ENCODE peak calls at places on chromosomes 4 and X, in four cellular contexts. One of them, this sample, is unnamed.

GRCh38 chr4:184424279-184424678 is 50.1 kb downstream of the IRF2 start:
- DNase-seq in mesenchymal stem cell: no peak
- DNase-seq in H1: no peak
- DNase-seq in neuronal stem cell: no peak
- DNase-seq in this sample: no peak

GRCh38 chrX:136210243-136210642 is 41.0 kb downstream of the MAP7D3 start:
- DNase-seq in mesenchymal stem cell: no peak
- DNase-seq in H1: no peak
- DNase-seq in neuronal stem cell: no peak
- DNase-seq in this sample: no peak

GRCh38 chr4:64643841-64644240 is 234.6 kb upstream of the TECRL start:
- DNase-seq in mesenchymal stem cell: no peak
- DNase-seq in H1: no peak
- DNase-seq in neuronal stem cell: no peak
- DNase-seq in this sample: no peak

GRCh38 chr4:15197005-15197404 is 194.7 kb downstream of the CPEB2 start:
- DNase-seq in mesenchymal stem cell: peak; percentile 50
- DNase-seq in H1: no peak
- DNase-seq in neuronal stem cell: peak; percentile 3
- DNase-seq in this sample: peak; percentile 53

GRCh38 chr4:14165253-14165942 is 537.9 kb upstream of the BOD1L1 start:
- DNase-seq in mesenchymal stem cell: no peak
- DNase-seq in H1: no peak
- DNase-seq in neuronal stem cell: no peak
- DNase-seq in this sample: no peak

GRCh38 chrX:120781416-120781815 is 94.2 kb downstream of the CT47B1 start:
- DNase-seq in mesenchymal stem cell: peak; percentile 35
- DNase-seq in H1: no peak
- DNase-seq in neuronal stem cell: no peak
- DNase-seq in this sample: no peak

GRCh38 chr4:149605601-149606378 is 209.9 kb downstream of the IQCM start:
- DNase-seq in mesenchymal stem cell: peak; percentile 9
- DNase-seq in H1: no peak
- DNase-seq in neuronal stem cell: no peak
- DNase-seq in this sample: no peak

GRCh38 chr4:43471950-43472349 is 579.4 kb downstream of the GRXCR1 start:
- DNase-seq in mesenchymal stem cell: no peak
- DNase-seq in H1: no peak
- DNase-seq in neuronal stem cell: no peak
- DNase-seq in this sample: no peak

GRCh38 chrX:119398587-119398973 is 556 bp upstream of the SLC25A43 start:
- DNase-seq in mesenchymal stem cell: peak; percentile 24
- DNase-seq in H1: no peak
- DNase-seq in neuronal stem cell: no peak
- DNase-seq in this sample: no peak

GRCh38 chrX:17519349-17519748 is 144.3 kb downstream of the NHS start:
- DNase-seq in mesenchymal stem cell: no peak
- DNase-seq in H1: no peak
- DNase-seq in neuronal stem cell: no peak
- DNase-seq in this sample: no peak

GRCh38 chr4:19678763-19679162 is 572.9 kb upstream of the SLIT2 start:
- DNase-seq in mesenchymal stem cell: peak; percentile 41
- DNase-seq in H1: no peak
- DNase-seq in neuronal stem cell: no peak
- DNase-seq in this sample: no peak

GRCh38 chr4:170090667-170091052 is 904 bp upstream of the AADAT start:
- DNase-seq in mesenchymal stem cell: peak; percentile 26
- DNase-seq in H1: no peak
- DNase-seq in neuronal stem cell: no peak
- DNase-seq in this sample: no peak

GRCh38 chrX:74343970-74344622 is 40.1 kb downstream of the ZCCHC13 start:
- DNase-seq in mesenchymal stem cell: peak; percentile 96
- DNase-seq in H1: peak; percentile 27
- DNase-seq in neuronal stem cell: peak; percentile 46
- DNase-seq in this sample: peak; percentile 85

GRCh38 chrX:24563291-24564010 is 83.7 kb downstream of the PCYT1B start:
- DNase-seq in mesenchymal stem cell: no peak
- DNase-seq in H1: no peak
- DNase-seq in neuronal stem cell: no peak
- DNase-seq in this sample: no peak

GRCh38 chr4:75718529-75718928 is 5.8 kb upstream of the USO1 start:
- DNase-seq in mesenchymal stem cell: no peak
- DNase-seq in H1: no peak
- DNase-seq in neuronal stem cell: no peak
- DNase-seq in this sample: no peak

GRCh38 chr4:97330915-97331314 is 812.4 kb downstream of the STPG2 start:
- DNase-seq in mesenchymal stem cell: no peak
- DNase-seq in H1: no peak
- DNase-seq in neuronal stem cell: no peak
- DNase-seq in this sample: no peak

GRCh38 chrX:9604111-9604907 is 139.5 kb downstream of the TBL1X start:
- DNase-seq in mesenchymal stem cell: no peak
- DNase-seq in H1: no peak
- DNase-seq in neuronal stem cell: no peak
- DNase-seq in this sample: no peak

GRCh38 chrX:120308959-120309872 is 2.0 kb downstream of the TMEM255A start:
- DNase-seq in mesenchymal stem cell: peak; percentile 47
- DNase-seq in H1: no peak
- DNase-seq in neuronal stem cell: peak; percentile 54
- DNase-seq in this sample: peak; percentile 81

GRCh38 chr4:96073446-96073845 is 233.6 kb downstream of the PDHA2 start:
- DNase-seq in mesenchymal stem cell: no peak
- DNase-seq in H1: no peak
- DNase-seq in neuronal stem cell: no peak
- DNase-seq in this sample: no peak

GRCh38 chrX:50088645-50089044 is 112.2 kb downstream of the AKAP4 start:
- DNase-seq in mesenchymal stem cell: no peak
- DNase-seq in H1: no peak
- DNase-seq in neuronal stem cell: no peak
- DNase-seq in this sample: no peak

GRCh38 chrX:12447448-12448154 is 309.3 kb downstream of the FRMPD4 start:
- DNase-seq in mesenchymal stem cell: peak; percentile 84
- DNase-seq in H1: no peak
- DNase-seq in neuronal stem cell: no peak
- DNase-seq in this sample: no peak

GRCh38 chr4:143185253-143186107 is 763 bp downstream of the USP38 start:
- DNase-seq in mesenchymal stem cell: peak; percentile 35
- DNase-seq in H1: no peak
- DNase-seq in neuronal stem cell: peak; percentile 23
- DNase-seq in this sample: peak; percentile 56

GRCh38 chrX:107826286-107827136 is 845 bp downstream of the MID2 start:
- DNase-seq in mesenchymal stem cell: peak; percentile 77
- DNase-seq in H1: no peak
- DNase-seq in neuronal stem cell: peak; percentile 36
- DNase-seq in this sample: peak; percentile 38

GRCh38 chr4:152956650-152957436 is 20.7 kb downstream of the FHDC1 start:
- DNase-seq in mesenchymal stem cell: peak; percentile 82
- DNase-seq in H1: no peak
- DNase-seq in neuronal stem cell: no peak
- DNase-seq in this sample: no peak

GRCh38 chrX:11665144-11666040 is at the start of gene ARHGAP6:
- DNase-seq in mesenchymal stem cell: peak; percentile 78
- DNase-seq in H1: no peak
- DNase-seq in neuronal stem cell: peak; percentile 36
- DNase-seq in this sample: peak; percentile 62

GRCh38 chrX:47574096-47574553 is 8.1 kb upstream of the TIMP1 start:
- DNase-seq in mesenchymal stem cell: peak; percentile 41
- DNase-seq in H1: no peak
- DNase-seq in neuronal stem cell: no peak
- DNase-seq in this sample: no peak

GRCh38 chr4:112589207-112589606 is 47.5 kb downstream of the ZGRF1 start:
- DNase-seq in mesenchymal stem cell: peak; percentile 43
- DNase-seq in H1: no peak
- DNase-seq in neuronal stem cell: no peak
- DNase-seq in this sample: no peak

GRCh38 chr4:113636877-113637276 is 124.7 kb downstream of the CAMK2D start:
- DNase-seq in mesenchymal stem cell: peak; percentile 44
- DNase-seq in H1: no peak
- DNase-seq in neuronal stem cell: no peak
- DNase-seq in this sample: no peak

GRCh38 chr4:3663791-3664190 is 102.4 kb upstream of the ADRA2C start:
- DNase-seq in mesenchymal stem cell: no peak
- DNase-seq in H1: no peak
- DNase-seq in neuronal stem cell: no peak
- DNase-seq in this sample: no peak

GRCh38 chrX:118644378-118644777 is 83.0 kb upstream of the IL13RA1 start:
- DNase-seq in mesenchymal stem cell: peak; percentile 48
- DNase-seq in H1: no peak
- DNase-seq in neuronal stem cell: no peak
- DNase-seq in this sample: no peak

GRCh38 chrX:10577863-10578262 is 42.5 kb downstream of the MID1 start:
- DNase-seq in mesenchymal stem cell: no peak
- DNase-seq in H1: no peak
- DNase-seq in neuronal stem cell: no peak
- DNase-seq in this sample: no peak

GRCh38 chrX:14032383-14032782 is 2.7 kb upstream of the GEMIN8 start:
- DNase-seq in mesenchymal stem cell: peak; percentile 47
- DNase-seq in H1: no peak
- DNase-seq in neuronal stem cell: peak; percentile 35
- DNase-seq in this sample: no peak

GRCh38 chrX:131907488-131908314 is 115.4 kb upstream of the STK26 start:
- DNase-seq in mesenchymal stem cell: no peak
- DNase-seq in H1: no peak
- DNase-seq in neuronal stem cell: no peak
- DNase-seq in this sample: peak; percentile 56

GRCh38 chr4:123403205-123403604 is 6.6 kb downstream of the SPRY1 start:
- DNase-seq in mesenchymal stem cell: no peak
- DNase-seq in H1: no peak
- DNase-seq in neuronal stem cell: no peak
- DNase-seq in this sample: no peak

GRCh38 chr4:123399638-123400358 is 3.2 kb downstream of the SPRY1 start:
- DNase-seq in mesenchymal stem cell: peak; percentile 48
- DNase-seq in H1: no peak
- DNase-seq in neuronal stem cell: no peak
- DNase-seq in this sample: no peak

GRCh38 chr4:123398151-123398802 is 1.7 kb downstream of the SPRY1 start:
- DNase-seq in mesenchymal stem cell: peak; percentile 69
- DNase-seq in H1: no peak
- DNase-seq in neuronal stem cell: peak; percentile 54
- DNase-seq in this sample: peak; percentile 65

GRCh38 chr4:123398803-123399637 is 2.4 kb downstream of the SPRY1 start:
- DNase-seq in mesenchymal stem cell: peak; percentile 87
- DNase-seq in H1: no peak
- DNase-seq in neuronal stem cell: peak; percentile 48
- DNase-seq in this sample: peak; percentile 45

DNA sequence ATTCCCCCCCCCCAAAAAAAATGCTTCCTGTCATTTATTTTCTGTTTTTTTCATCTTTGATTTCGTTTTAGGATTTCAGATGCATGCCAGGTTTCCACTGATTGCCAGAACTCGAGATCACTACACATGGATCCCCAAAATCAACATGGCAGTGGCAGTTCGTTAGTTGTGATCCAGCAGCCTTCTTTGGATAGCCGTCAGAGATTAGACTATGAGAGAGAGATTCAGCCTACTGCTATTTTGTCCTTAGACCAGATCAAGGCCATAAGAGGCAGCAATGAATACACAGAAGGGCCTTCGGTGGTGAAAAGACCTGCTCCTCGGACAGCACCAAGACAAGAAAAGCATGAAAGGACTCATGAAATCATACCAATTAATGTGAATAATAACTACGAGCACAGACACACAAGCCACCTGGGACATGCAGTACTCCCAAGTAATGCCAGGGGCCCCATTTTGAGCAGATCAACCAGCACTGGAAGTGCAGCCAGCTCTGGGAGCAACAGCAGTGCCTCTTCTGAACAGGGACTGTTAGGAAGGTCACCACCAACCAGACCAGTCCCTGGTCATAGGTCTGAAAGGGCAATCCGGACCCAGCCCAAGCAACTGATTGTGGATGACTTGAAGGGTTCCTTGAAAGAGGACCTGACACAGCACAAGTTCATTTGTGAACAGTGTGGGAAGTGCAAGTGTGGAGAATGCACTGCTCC is 5.0 kb downstream of the SPRY1 start:
- DNase-seq in mesenchymal stem cell: no peak
- DNase-seq in H1: no peak
- DNase-seq in neuronal stem cell: no peak
- DNase-seq in this sample: no peak
- H3K9ac ChIP-seq in mesenchymal stem cell: peak overlapping the region; percentile 93
- H3K9ac ChIP-seq in H1: no peak overlapping the region
- H3K9ac ChIP-seq in neuronal stem cell: no peak overlapping the region
- H3K9ac ChIP-seq in this sample: no peak overlapping the region

DNA sequence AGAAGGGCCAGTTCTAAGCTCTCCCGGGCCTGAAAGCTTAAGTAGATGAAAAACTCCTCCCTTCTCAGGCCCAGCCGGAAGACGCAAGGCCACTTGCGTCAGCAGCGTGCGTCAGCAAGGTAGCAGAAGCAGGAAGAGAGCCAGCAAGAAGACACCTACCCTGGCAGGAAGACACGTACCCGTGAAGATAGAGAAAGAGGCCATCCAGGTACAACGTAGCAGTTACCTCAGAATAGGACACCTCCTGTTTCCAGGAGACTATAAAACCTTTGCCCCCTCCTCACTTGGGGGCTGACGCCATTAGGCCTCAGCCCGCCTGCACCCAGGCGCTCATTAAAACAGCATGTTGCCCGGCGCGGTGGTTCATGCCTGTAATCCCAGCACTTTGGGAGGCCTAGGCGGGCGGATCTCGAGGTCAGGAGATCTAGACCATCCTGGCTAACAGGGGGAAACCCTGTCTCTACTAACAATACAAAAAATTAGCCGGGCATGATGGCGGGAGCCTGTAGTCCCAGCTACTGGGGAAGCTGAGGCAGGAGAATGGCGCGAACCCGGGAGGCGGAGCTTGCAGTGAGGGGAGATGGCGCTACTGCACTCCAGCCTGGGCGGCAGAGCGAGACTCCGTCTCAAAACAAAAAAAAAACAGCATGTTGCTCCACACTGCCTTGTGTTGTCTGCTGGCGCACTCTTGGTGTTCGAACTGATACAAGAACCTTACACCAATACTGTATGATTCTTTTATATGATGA is 242.7 kb upstream of the NWD2 start:
- DNase-seq in mesenchymal stem cell: no peak
- DNase-seq in H1: no peak
- DNase-seq in neuronal stem cell: no peak
- DNase-seq in this sample: no peak
- H2BK12ac ChIP-seq in mesenchymal stem cell: no peak overlapping the region
- H2BK12ac ChIP-seq in H1: no peak overlapping the region
- H2BK12ac ChIP-seq in neuronal stem cell: no peak overlapping the region
- H2BK12ac ChIP-seq in this sample: no peak overlapping the region

DNA sequence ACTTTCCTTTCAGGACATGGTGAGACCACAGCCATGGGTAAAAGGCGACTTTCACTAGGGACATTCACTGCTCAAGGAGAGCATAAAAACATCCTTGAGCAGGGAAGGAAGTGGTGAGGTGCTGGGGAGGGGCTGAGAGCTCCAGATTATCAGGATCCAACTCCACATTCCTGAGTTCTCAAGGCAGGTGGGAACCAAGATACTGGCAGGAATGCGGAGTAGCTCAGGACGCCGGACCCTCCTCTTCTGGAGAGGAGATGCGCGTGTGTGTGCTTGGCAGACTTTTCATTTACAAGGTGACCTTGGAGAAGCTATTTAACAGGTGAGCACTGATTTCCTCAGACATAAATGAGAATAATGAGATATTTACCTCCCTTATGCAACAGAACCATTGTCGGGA is 41.3 kb upstream of the TXK start:
- DNase-seq in mesenchymal stem cell: no peak
- DNase-seq in H1: no peak
- DNase-seq in neuronal stem cell: no peak
- DNase-seq in this sample: peak; percentile 73
- H2BK15ac ChIP-seq in mesenchymal stem cell: peak overlapping the region; percentile 40
- H2BK15ac ChIP-seq in H1: no peak overlapping the region
- H2BK15ac ChIP-seq in neuronal stem cell: no peak overlapping the region
- H2BK15ac ChIP-seq in this sample: no peak overlapping the region

GRCh38 chr4:101345271-101345595 is 2.1 kb downstream of the PPP3CA start:
- DNase-seq in mesenchymal stem cell: no peak
- DNase-seq in H1: no peak
- DNase-seq in neuronal stem cell: no peak
- DNase-seq in this sample: no peak
- H3K9ac ChIP-seq in mesenchymal stem cell: peak overlapping the region; percentile 87
- H3K9ac ChIP-seq in H1: no peak overlapping the region
- H3K9ac ChIP-seq in neuronal stem cell: peak overlapping the region; percentile 15
- H3K9ac ChIP-seq in this sample: peak overlapping the region; percentile 3

This sample was measured in H9.